ENCODE peak calls at places on chromosome 1, in four cellular contexts. One of them, this sample, is unnamed.

GRCh38 chr1:161483361-161483760 is 21.9 kb upstream of the FCGR2A start:
- DNase-seq in nucleus accumbens: no peak
- DNase-seq in T-helper 2 cell: no peak
- DNase-seq in stimulated activated naive CD8-positive, alpha-beta T cell treated with anti-CD3 and anti-CD28 coated beads, Interleukin-15, Interleukin-2, amounts not matched to agents 100 U/mL and 50 U/mL, for 24 hours: no peak
- DNase-seq in this sample: no peak

GRCh38 chr1:85607126-85607912 is 26.8 kb downstream of the CCN1 start:
- DNase-seq in nucleus accumbens: no peak
- DNase-seq in T-helper 2 cell: no peak
- DNase-seq in stimulated activated naive CD8-positive, alpha-beta T cell treated with anti-CD3 and anti-CD28 coated beads, Interleukin-15, Interleukin-2, amounts not matched to agents 100 U/mL and 50 U/mL, for 24 hours: no peak
- DNase-seq in this sample: no peak

GRCh38 chr1:54937469-54937868 is 43.0 kb upstream of the TMEM61 start:
- DNase-seq in nucleus accumbens: no peak
- DNase-seq in T-helper 2 cell: no peak
- DNase-seq in stimulated activated naive CD8-positive, alpha-beta T cell treated with anti-CD3 and anti-CD28 coated beads, Interleukin-15, Interleukin-2, amounts not matched to agents 100 U/mL and 50 U/mL, for 24 hours: no peak
- DNase-seq in this sample: no peak

GRCh38 chr1:201786824-201787223 is 42.1 kb upstream of the IPO9 start:
- DNase-seq in nucleus accumbens: no peak
- DNase-seq in T-helper 2 cell: no peak
- DNase-seq in stimulated activated naive CD8-positive, alpha-beta T cell treated with anti-CD3 and anti-CD28 coated beads, Interleukin-15, Interleukin-2, amounts not matched to agents 100 U/mL and 50 U/mL, for 24 hours: no peak
- DNase-seq in this sample: no peak

GRCh38 chr1:212944209-212944901 is 6.0 kb upstream of the VASH2 start:
- DNase-seq in nucleus accumbens: no peak
- DNase-seq in T-helper 2 cell: no peak
- DNase-seq in stimulated activated naive CD8-positive, alpha-beta T cell treated with anti-CD3 and anti-CD28 coated beads, Interleukin-15, Interleukin-2, amounts not matched to agents 100 U/mL and 50 U/mL, for 24 hours: no peak
- DNase-seq in this sample: no peak

GRCh38 chr1:8705104-8705503 is 112.3 kb downstream of the RERE start:
- DNase-seq in nucleus accumbens: no peak
- DNase-seq in T-helper 2 cell: no peak
- DNase-seq in stimulated activated naive CD8-positive, alpha-beta T cell treated with anti-CD3 and anti-CD28 coated beads, Interleukin-15, Interleukin-2, amounts not matched to agents 100 U/mL and 50 U/mL, for 24 hours: no peak
- DNase-seq in this sample: no peak

GRCh38 chr1:217911908-217912307 is 280.8 kb downstream of the SPATA17 start:
- DNase-seq in nucleus accumbens: no peak
- DNase-seq in T-helper 2 cell: no peak
- DNase-seq in stimulated activated naive CD8-positive, alpha-beta T cell treated with anti-CD3 and anti-CD28 coated beads, Interleukin-15, Interleukin-2, amounts not matched to agents 100 U/mL and 50 U/mL, for 24 hours: no peak
- DNase-seq in this sample: no peak

GRCh38 chr1:65255088-65256050 is 54.0 kb upstream of the DNAJC6 start:
- DNase-seq in nucleus accumbens: no peak
- DNase-seq in T-helper 2 cell: no peak
- DNase-seq in stimulated activated naive CD8-positive, alpha-beta T cell treated with anti-CD3 and anti-CD28 coated beads, Interleukin-15, Interleukin-2, amounts not matched to agents 100 U/mL and 50 U/mL, for 24 hours: no peak
- DNase-seq in this sample: peak; percentile 61

GRCh38 chr1:78114034-78114956 is 68.5 kb downstream of the GIPC2 start:
- DNase-seq in nucleus accumbens: no peak
- DNase-seq in T-helper 2 cell: peak; percentile 13
- DNase-seq in stimulated activated naive CD8-positive, alpha-beta T cell treated with anti-CD3 and anti-CD28 coated beads, Interleukin-15, Interleukin-2, amounts not matched to agents 100 U/mL and 50 U/mL, for 24 hours: peak; percentile 52
- DNase-seq in this sample: peak; percentile 70